ENCODE peak calls at places on chromosomes 5 and 9, in six cellular contexts. One of them, this sample, is unnamed.

GRCh38 chr9:4048441-4048840 is 251.4 kb downstream of the GLIS3 start:
- DNase-seq in HTR-8/SVneo: peak
- DNase-seq in NCI-H1694 treated with DMSO at 0.1 percent for 48 hours: peak
- DNase-seq in neural crest cell: no peak
- DNase-seq in neural progenitor cell: peak
- DNase-seq in substantia nigra: no peak
- DNase-seq in this sample: no peak

GRCh38 chr9:109507421-109507838 is 9.3 kb upstream of the PTPN3 start:
- DNase-seq in neural crest cell: no peak
- DNase-seq in neural progenitor cell: no peak
- DNase-seq in HTR-8/SVneo: no peak
- DNase-seq in NCI-H1694 treated with DMSO at 0.1 percent for 48 hours: no peak
- DNase-seq in substantia nigra: no peak
- DNase-seq in this sample: no peak

GRCh38 chr5:2877520-2877919 is 126.0 kb upstream of the IRX2 start:
- DNase-seq in HTR-8/SVneo: no peak
- DNase-seq in NCI-H1694 treated with DMSO at 0.1 percent for 48 hours: no peak
- DNase-seq in neural progenitor cell: no peak
- DNase-seq in substantia nigra: peak
- DNase-seq in neural crest cell: no peak
- DNase-seq in this sample: no peak

GRCh38 chr9:109331353-109331752 is 10.5 kb upstream of the EPB41L4B start:
- DNase-seq in HTR-8/SVneo: no peak
- DNase-seq in NCI-H1694 treated with DMSO at 0.1 percent for 48 hours: no peak
- DNase-seq in neural progenitor cell: no peak
- DNase-seq in neural crest cell: no peak
- DNase-seq in substantia nigra: peak
- DNase-seq in this sample: no peak

GRCh38 chr9:87609002-87609401 is 111.3 kb downstream of the DAPK1 start:
- DNase-seq in neural progenitor cell: no peak
- DNase-seq in HTR-8/SVneo: no peak
- DNase-seq in NCI-H1694 treated with DMSO at 0.1 percent for 48 hours: no peak
- DNase-seq in substantia nigra: no peak
- DNase-seq in neural crest cell: no peak
- DNase-seq in this sample: no peak

GRCh38 chr9:15146121-15146820 is 160.7 kb downstream of the TTC39B start:
- DNase-seq in neural crest cell: no peak
- DNase-seq in substantia nigra: no peak
- DNase-seq in NCI-H1694 treated with DMSO at 0.1 percent for 48 hours: no peak
- DNase-seq in neural progenitor cell: peak
- DNase-seq in HTR-8/SVneo: no peak
- DNase-seq in this sample: peak

GRCh38 chr9:12640866-12641636 is 52.1 kb upstream of the TYRP1 start:
- DNase-seq in neural crest cell: no peak
- DNase-seq in neural progenitor cell: no peak
- DNase-seq in substantia nigra: no peak
- DNase-seq in NCI-H1694 treated with DMSO at 0.1 percent for 48 hours: no peak
- DNase-seq in HTR-8/SVneo: no peak
- DNase-seq in this sample: no peak

GRCh38 chr9:38641985-38642864 is 21.8 kb upstream of the ANKRD18A start:
- DNase-seq in substantia nigra: peak
- DNase-seq in neural crest cell: peak
- DNase-seq in HTR-8/SVneo: peak
- DNase-seq in neural progenitor cell: peak
- DNase-seq in NCI-H1694 treated with DMSO at 0.1 percent for 48 hours: peak
- DNase-seq in this sample: no peak

GRCh38 chr5:14830210-14831005 is 41.2 kb downstream of the ANKH start:
- DNase-seq in substantia nigra: no peak
- DNase-seq in NCI-H1694 treated with DMSO at 0.1 percent for 48 hours: no peak
- DNase-seq in neural crest cell: no peak
- DNase-seq in HTR-8/SVneo: no peak
- DNase-seq in neural progenitor cell: no peak
- DNase-seq in this sample: no peak

GRCh38 chr5:80590766-80591165 is 20.7 kb upstream of the ANKRD34B start:
- DNase-seq in NCI-H1694 treated with DMSO at 0.1 percent for 48 hours: no peak
- DNase-seq in neural crest cell: no peak
- DNase-seq in HTR-8/SVneo: no peak
- DNase-seq in substantia nigra: no peak
- DNase-seq in neural progenitor cell: no peak
- DNase-seq in this sample: no peak

GRCh38 chr9:127676636-127677035 is 30.2 kb upstream of the CFAP157 start:
- DNase-seq in NCI-H1694 treated with DMSO at 0.1 percent for 48 hours: no peak
- DNase-seq in HTR-8/SVneo: no peak
- DNase-seq in neural progenitor cell: no peak
- DNase-seq in substantia nigra: no peak
- DNase-seq in neural crest cell: no peak
- DNase-seq in this sample: no peak

GRCh38 chr9:19922476-19923118 is 133.8 kb upstream of the SLC24A2 start:
- DNase-seq in substantia nigra: peak
- DNase-seq in NCI-H1694 treated with DMSO at 0.1 percent for 48 hours: peak
- DNase-seq in HTR-8/SVneo: peak
- DNase-seq in neural crest cell: no peak
- DNase-seq in neural progenitor cell: peak
- DNase-seq in this sample: peak

GRCh38 chr9:98657897-98658296 is 50.8 kb downstream of the GABBR2 start:
- DNase-seq in neural crest cell: no peak
- DNase-seq in NCI-H1694 treated with DMSO at 0.1 percent for 48 hours: no peak
- DNase-seq in HTR-8/SVneo: no peak
- DNase-seq in substantia nigra: no peak
- DNase-seq in neural progenitor cell: no peak
- DNase-seq in this sample: no peak

GRCh38 chr5:136985785-136986475 is 513.2 kb downstream of the SPOCK1 start:
- DNase-seq in neural progenitor cell: no peak
- DNase-seq in neural crest cell: no peak
- DNase-seq in HTR-8/SVneo: no peak
- DNase-seq in substantia nigra: no peak
- DNase-seq in NCI-H1694 treated with DMSO at 0.1 percent for 48 hours: no peak
- DNase-seq in this sample: no peak

This sample was measured in NCI-H524 treated with DMSO at 0.1 percent for 48 hours.